ENCODE peak calls at places on chromosome 4, in seven cellular contexts. N is NCI-H510A treated with DMSO at 0.1 percent for 48 hours; M is HFFc6; V is kidney epithelial cell; T is amygdala; C is neural crest cell; U is stimulated activated CD4-positive, alpha-beta T cell treated with anti-CD3 and anti-CD28 coated beads, Interleukin-15, amount 100 ng/mL, for 1 hour. G is an unnamed sample.

GRCh38 chr4:80008971-80009370 is 64.1 kb downstream of the ANTXR2 start:
- DNase-seq in V (no peak), M (no peak), T (no peak), N (no peak), C (no peak), U (no peak), G (no peak)

GRCh38 chr4:68465058-68465457 is 17.8 kb downstream of the TMPRSS11E start:
- DNase-seq in V (no peak), T (no peak), N (no peak), C (no peak), U (no peak), M (no peak), G (no peak)

GRCh38 chr4:173761236-173761635 is 231.2 kb upstream of the HAND2 start:
- DNase-seq in N (no peak), C (no peak), T (no peak), V (no peak), M (no peak), U (no peak), G (no peak)

GRCh38 chr4:4496604-4497372 is 45.1 kb downstream of the STX18 start:
- DNase-seq in M (no peak), N (no peak), V (no peak), U (no peak), T (no peak), C (peak), G (no peak)

GRCh38 chr4:151100517-151100916 is 1.1 kb downstream of the RPS3A start:
- DNase-seq in U (no peak), V (no peak), N (no peak), C (no peak), T (no peak), M (no peak), G (no peak)

GRCh38 chr4:4849524-4850193 is 9.8 kb upstream of the MSX1 start:
- DNase-seq in U (no peak), T (no peak), M (no peak), N (no peak), V (no peak), C (no peak), G (no peak)

GRCh38 chr4:189022441-189023035 is 883.3 kb downstream of the TRIML1 start:
- DNase-seq in T (no peak), M (peak), U (no peak), N (no peak), C (no peak), V (peak), G (no peak)

GRCh38 chr4:154858166-154858565 is 77.1 kb downstream of the RBM46 start:
- DNase-seq in V (no peak), N (no peak), C (no peak), T (no peak), M (no peak), U (no peak), G (no peak)

GRCh38 chr4:93152461-93152860 is 676.1 kb upstream of the ATOH1 start:
- DNase-seq in U (no peak), N (no peak), V (no peak), C (no peak), M (no peak), T (no peak), G (no peak)

GRCh38 chr4:123524958-123525628 is 128.5 kb downstream of the SPRY1 start:
- DNase-seq in M (no peak), C (no peak), T (no peak), V (no peak), U (no peak), N (peak), G (no peak)

GRCh38 chr4:154738426-154738825 is 5.4 kb upstream of the LRAT start:
- DNase-seq in V (no peak), N (no peak), U (no peak), C (no peak), T (no peak), M (no peak), G (no peak)

GRCh38 chr4:64713256-64713840 is 304.1 kb upstream of the TECRL start:
- DNase-seq in V (no peak), C (no peak), M (no peak), N (peak), T (no peak), U (no peak), G (no peak)

GRCh38 chr4:30538794-30539193 is 181.4 kb upstream of the PCDH7 start:
- DNase-seq in U (no peak), N (no peak), T (no peak), V (no peak), M (no peak), C (no peak), G (no peak)

GRCh38 chr4:189090174-189090814 is 850.4 kb upstream of the FRG1 start:
- DNase-seq in C (no peak), M (peak), N (peak), T (no peak), U (no peak), V (no peak), G (no peak)

GRCh38 chr4:165872443-165873297 is at the start of gene TLL1:
- DNase-seq in C (no peak), V (peak), U (no peak), M (no peak), T (no peak), N (peak), G (no peak)

GRCh38 chr4:49221209-49221608 is 235.1 kb downstream of the CWH43 start:
- DNase-seq in C (no peak), T (no peak), V (no peak), N (no peak), M (no peak), U (no peak), G (no peak)

GRCh38 chr4:6824071-6824470 is 41.5 kb downstream of the KIAA0232 start:
- DNase-seq in C (no peak), V (no peak), U (no peak), T (no peak), M (no peak), N (no peak), G (no peak)

GRCh38 chr4:69823481-69824186 is 36.3 kb downstream of the SULT1E1 start:
- DNase-seq in C (no peak), T (no peak), U (no peak), N (peak), V (no peak), M (no peak), G (no peak)